ENCODE peak calls at places on chromosomes 2 and 18, in ten cellular contexts. Q is Peyer's patch; I is body of pancreas; H is Calu3; Z is NB4; G is lung; V is stomach; L is IMR-90; P is neural crest cell; O is CD8-positive, alpha-beta T cell. D is an unnamed sample.

GRCh38 chr2:27175330-27175729 is 26.5 kb downstream of the TCF23 start:
- DNase-seq in Q (no peak), I (peak; percentile 9), H (no peak), Z (no peak), G (peak; percentile 47), V (no peak), L (no peak), P (no peak), O (no peak), D (no peak)

GRCh38 chr2:174826051-174826450 is 61.8 kb upstream of the CHRNA1 start:
- DNase-seq in Q (no peak), I (no peak), H (no peak), Z (no peak), G (no peak), V (no peak), L (no peak), P (no peak), O (no peak), D (no peak)

GRCh38 chr2:189013677-189014380 is 39.7 kb downstream of the COL3A1 start:
- DNase-seq in Q (no peak), I (no peak), H (no peak), Z (no peak), G (no peak), V (no peak), L (peak; percentile 38), P (no peak), O (no peak), D (no peak)

GRCh38 chr18:46169464-46169941 is 65.3 kb downstream of the HAUS1 start:
- DNase-seq in Q (no peak), I (no peak), H (no peak), Z (peak; percentile 41), G (no peak), V (no peak), L (peak; percentile 83), P (no peak), O (no peak), D (peak; percentile 55)

GRCh38 chr2:150596071-150596470 is 108.6 kb upstream of the RND3 start:
- DNase-seq in Q (no peak), I (no peak), H (no peak), Z (no peak), G (no peak), V (no peak), L (peak; percentile 68), P (no peak), O (no peak), D (no peak)

GRCh38 chr2:38125830-38126229 is 49.9 kb upstream of the CYP1B1 start:
- DNase-seq in Q (no peak), I (no peak), H (no peak), Z (no peak), G (no peak), V (no peak), L (no peak), P (no peak), O (no peak), D (no peak)

GRCh38 chr2:175256806-175257585 is 75.5 kb upstream of the ATP5MC3 start:
- DNase-seq in Q (no peak), I (no peak), H (no peak), Z (no peak), G (no peak), V (no peak), L (no peak), P (no peak), O (no peak), D (no peak)

GRCh38 chr2:120935339-120936313 is 200.0 kb downstream of the GLI2 start:
- DNase-seq in Q (no peak), I (peak; percentile 38), H (peak; percentile 54), Z (no peak), G (no peak), V (peak; percentile 33), L (peak; percentile 74), P (no peak), O (no peak), D (no peak)

GRCh38 chr2:197148401-197148800 is 162.2 kb downstream of the ANKRD44 start:
- DNase-seq in Q (no peak), I (no peak), H (no peak), Z (no peak), G (no peak), V (no peak), L (no peak), P (no peak), O (no peak), D (no peak)

GRCh38 chr18:10234912-10235439 is 219.5 kb upstream of the APCDD1 start:
- DNase-seq in Q (no peak), I (no peak), H (no peak), Z (peak; percentile 73), G (no peak), V (no peak), L (peak; percentile 85), P (no peak), O (no peak), D (peak; percentile 91)

GRCh38 chr18:65753520-65753919 is 2.7 kb downstream of the CDH7 start:
- DNase-seq in Q (no peak), I (peak; percentile 11), H (peak; percentile 50), Z (peak; percentile 68), G (no peak), V (no peak), L (no peak), P (peak; percentile 43), O (no peak), D (peak; percentile 50)

GRCh38 chr18:33469699-33470098 is 29.2 kb upstream of the CCDC178 start:
- DNase-seq in Q (no peak), I (no peak), H (no peak), Z (no peak), G (no peak), V (no peak), L (no peak), P (no peak), O (no peak), D (no peak)

GRCh38 chr18:48059363-48060109 is 129.1 kb upstream of the SMAD2 start:
- DNase-seq in Q (peak; percentile 39), I (no peak), H (no peak), Z (no peak), G (no peak), V (no peak), L (no peak), P (no peak), O (no peak), D (no peak)

GRCh38 chr2:148201075-148202004 is 180.4 kb downstream of the MBD5 start:
- DNase-seq in Q (peak; percentile 55), I (peak; percentile 59), H (peak; percentile 61), Z (peak; percentile 46), G (peak; percentile 41), V (peak; percentile 42), L (peak; percentile 31), P (peak; percentile 34), O (peak; percentile 26), D (peak; percentile 70)

GRCh38 chr2:8086342-8086741 is 595.5 kb upstream of the ID2 start:
- DNase-seq in Q (no peak), I (no peak), H (no peak), Z (no peak), G (no peak), V (no peak), L (peak; percentile 13), P (no peak), O (no peak), D (no peak)

DNA sequence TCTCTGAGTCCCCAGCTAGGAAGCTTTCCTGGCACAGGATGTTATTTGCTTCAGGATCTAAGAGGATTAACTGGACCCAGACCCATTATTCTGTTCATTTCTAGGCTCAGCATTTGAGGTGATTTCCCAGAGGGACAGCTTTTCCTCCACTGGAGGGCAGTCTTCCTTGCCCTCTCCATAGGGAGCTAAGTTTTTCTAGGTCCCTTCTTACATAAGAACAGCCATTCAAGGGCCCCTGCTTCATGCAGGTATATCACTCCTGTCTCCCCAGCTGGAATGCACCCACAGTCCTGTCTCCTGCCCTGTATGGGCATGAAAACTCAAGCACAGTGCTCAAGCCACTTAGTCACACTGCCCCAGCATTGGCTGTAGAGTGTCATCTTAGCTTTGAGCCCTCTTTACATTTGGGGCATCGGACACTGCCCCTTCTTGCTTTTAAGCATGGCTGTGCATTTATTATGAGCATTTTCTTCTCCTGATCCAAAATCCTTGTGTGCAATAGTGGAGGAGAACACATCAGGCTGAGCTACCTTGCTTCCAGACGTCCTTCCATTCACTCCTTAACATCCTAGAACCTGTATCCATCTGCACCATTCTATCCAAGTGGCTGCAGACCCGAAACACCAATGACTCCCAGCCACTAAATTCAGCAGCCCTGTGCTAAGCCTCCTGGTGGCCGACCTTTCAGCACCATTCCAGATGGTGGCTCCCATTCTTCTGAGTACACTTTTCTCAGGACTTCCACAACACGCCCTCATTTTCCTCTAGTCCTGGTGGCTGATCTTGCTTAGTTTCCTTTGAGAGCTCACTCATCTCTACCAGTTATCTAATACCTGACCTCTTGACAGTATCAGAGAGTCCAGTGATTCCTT is 80.0 kb downstream of the COPS8 start:
- DNase-seq in Q (no peak), I (no peak), H (peak; percentile 52), Z (peak; percentile 28), G (no peak), V (no peak), L (peak; percentile 69), P (no peak), O (no peak), D (peak; percentile 53)
- TF ChIP-seq CTCF in Q (peak; percentile 31), I (peak; percentile 41), H (peak; percentile 62), Z (peak; percentile 57), G (peak; percentile 17), V (no peak), L (peak; percentile 61), P (peak; percentile 58), O (no peak), D (peak; percentile 72)

GRCh38 chr2:173493874-173494273 is 139.2 kb downstream of the CDCA7 start:
- DNase-seq in Q (no peak), I (no peak), H (no peak), Z (no peak), G (no peak), V (no peak), L (no peak), P (no peak), O (no peak), D (peak; percentile 5)
- TF ChIP-seq CTCF in Q (no peak), I (no peak), H (no peak), Z (no peak), G (no peak), V (no peak), L (peak; percentile 20), P (no peak), O (no peak), D (peak; percentile 53)

DNA sequence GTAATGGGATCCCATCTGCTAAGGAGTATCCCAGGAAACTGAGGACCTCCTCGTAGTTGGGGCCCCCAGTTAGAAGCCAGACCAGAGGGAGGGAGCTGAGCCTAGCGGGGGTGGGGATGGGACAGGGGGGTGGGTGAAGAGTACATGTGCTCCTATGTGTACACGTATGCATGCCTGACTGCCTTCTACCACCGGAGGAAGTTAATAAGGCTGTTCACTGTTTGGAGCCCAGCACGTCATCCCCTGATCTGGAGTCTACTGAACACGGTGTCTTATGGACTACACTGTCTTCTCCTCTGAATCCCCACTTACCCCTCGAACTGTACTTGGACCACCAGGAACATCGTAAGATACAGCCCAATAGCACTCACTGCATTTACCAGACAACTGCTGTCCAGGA is 68.5 kb downstream of the SFXN5 start:
- DNase-seq in Q (peak; percentile 22), I (no peak), H (no peak), Z (no peak), G (no peak), V (no peak), L (no peak), P (no peak), O (no peak), D (no peak)
- TF ChIP-seq CTCF in Q (no peak), I (no peak), H (no peak), Z (no peak), G (no peak), V (no peak), L (no peak), P (no peak), O (no peak), D (no peak)

DNA sequence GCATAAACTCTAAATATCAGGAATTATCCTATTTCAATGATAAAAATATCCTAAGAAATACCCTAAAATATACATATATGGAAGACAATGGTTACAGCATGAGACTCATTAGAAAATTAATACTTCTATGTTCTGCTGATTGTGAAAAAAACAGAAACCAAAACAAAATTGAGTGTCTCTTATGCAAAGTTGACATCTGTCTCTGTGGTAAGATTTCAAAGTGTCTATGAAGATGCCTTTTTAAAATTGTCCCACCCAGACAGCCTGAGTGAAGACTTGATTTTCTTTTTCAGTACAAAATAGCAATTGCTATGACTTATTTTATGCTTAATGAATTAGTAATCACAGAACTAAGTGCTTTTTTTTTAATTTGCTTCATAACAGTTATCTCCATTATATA is 1368.4 kb upstream of the LRRTM1 start:
- DNase-seq in Q (no peak), I (no peak), H (no peak), Z (no peak), G (no peak), V (no peak), L (no peak), P (no peak), O (no peak), D (no peak)
- TF ChIP-seq CTCF in Q (no peak), I (no peak), H (no peak), Z (no peak), G (no peak), V (no peak), L (no peak), P (no peak), O (no peak), D (no peak)

D was measured in epithelial cell of esophagus.